ENCODE peak calls at places on chromosomes 4 and X, in eight cellular contexts. One of them, this sample, is unnamed.

GRCh38 chrX:13669246-13669689 is 16.3 kb downstream of the TCEANC start:
- DNase-seq in activated CD4-positive, alpha-beta T cell treated with anti-CD3 and anti-CD28 coated beads for 24 hours: peak; percentile 31
- DNase-seq in stromal cell of bone marrow: peak; percentile 89
- DNase-seq in stimulated activated CD8-positive, alpha-beta memory T cell treated with anti-CD3 and anti-CD28 coated beads, Interleukin-15, amount 100 ng/mL, for 4 hours: peak; percentile 23
- DNase-seq in NCI-H1092: no peak
- DNase-seq in stomach: peak; percentile 84
- DNase-seq in skeletal muscle cell: peak; percentile 93
- DNase-seq in stimulated activated CD4-positive, alpha-beta T cell treated with anti-CD3 and anti-CD28 coated beads, Interleukin-4, amount 100 ng/mL, for 1 hour: peak; percentile 53
- DNase-seq in this sample: peak; percentile 44

GRCh38 chr4:81426770-81427604 is 44.7 kb downstream of the RASGEF1B start:
- DNase-seq in skeletal muscle cell: no peak
- DNase-seq in stimulated activated CD4-positive, alpha-beta T cell treated with anti-CD3 and anti-CD28 coated beads, Interleukin-4, amount 100 ng/mL, for 1 hour: no peak
- DNase-seq in NCI-H1092: no peak
- DNase-seq in activated CD4-positive, alpha-beta T cell treated with anti-CD3 and anti-CD28 coated beads for 24 hours: no peak
- DNase-seq in stromal cell of bone marrow: no peak
- DNase-seq in stimulated activated CD8-positive, alpha-beta memory T cell treated with anti-CD3 and anti-CD28 coated beads, Interleukin-15, amount 100 ng/mL, for 4 hours: no peak
- DNase-seq in stomach: no peak
- DNase-seq in this sample: no peak

GRCh38 chr4:106048250-106048931 is 153.1 kb downstream of the NPNT start:
- DNase-seq in skeletal muscle cell: no peak
- DNase-seq in stomach: no peak
- DNase-seq in activated CD4-positive, alpha-beta T cell treated with anti-CD3 and anti-CD28 coated beads for 24 hours: no peak
- DNase-seq in stimulated activated CD8-positive, alpha-beta memory T cell treated with anti-CD3 and anti-CD28 coated beads, Interleukin-15, amount 100 ng/mL, for 4 hours: no peak
- DNase-seq in NCI-H1092: no peak
- DNase-seq in stimulated activated CD4-positive, alpha-beta T cell treated with anti-CD3 and anti-CD28 coated beads, Interleukin-4, amount 100 ng/mL, for 1 hour: no peak
- DNase-seq in stromal cell of bone marrow: peak; percentile 68
- DNase-seq in this sample: no peak

GRCh38 chrX:40864972-40865371 is 129.6 kb upstream of the MED14 start:
- DNase-seq in activated CD4-positive, alpha-beta T cell treated with anti-CD3 and anti-CD28 coated beads for 24 hours: no peak
- DNase-seq in stomach: no peak
- DNase-seq in stromal cell of bone marrow: peak; percentile 46
- DNase-seq in stimulated activated CD4-positive, alpha-beta T cell treated with anti-CD3 and anti-CD28 coated beads, Interleukin-4, amount 100 ng/mL, for 1 hour: no peak
- DNase-seq in stimulated activated CD8-positive, alpha-beta memory T cell treated with anti-CD3 and anti-CD28 coated beads, Interleukin-15, amount 100 ng/mL, for 4 hours: no peak
- DNase-seq in skeletal muscle cell: no peak
- DNase-seq in NCI-H1092: no peak
- DNase-seq in this sample: peak; percentile 28

GRCh38 chr4:145012841-145013240 is 85.2 kb downstream of the ANAPC10 start:
- DNase-seq in NCI-H1092: no peak
- DNase-seq in activated CD4-positive, alpha-beta T cell treated with anti-CD3 and anti-CD28 coated beads for 24 hours: no peak
- DNase-seq in stimulated activated CD4-positive, alpha-beta T cell treated with anti-CD3 and anti-CD28 coated beads, Interleukin-4, amount 100 ng/mL, for 1 hour: no peak
- DNase-seq in stomach: no peak
- DNase-seq in skeletal muscle cell: peak; percentile 25
- DNase-seq in stromal cell of bone marrow: peak; percentile 19
- DNase-seq in stimulated activated CD8-positive, alpha-beta memory T cell treated with anti-CD3 and anti-CD28 coated beads, Interleukin-15, amount 100 ng/mL, for 4 hours: no peak
- DNase-seq in this sample: no peak

GRCh38 chr4:11545651-11546050 is 117.0 kb upstream of the HS3ST1 start:
- DNase-seq in NCI-H1092: no peak
- DNase-seq in stimulated activated CD4-positive, alpha-beta T cell treated with anti-CD3 and anti-CD28 coated beads, Interleukin-4, amount 100 ng/mL, for 1 hour: no peak
- DNase-seq in stromal cell of bone marrow: no peak
- DNase-seq in activated CD4-positive, alpha-beta T cell treated with anti-CD3 and anti-CD28 coated beads for 24 hours: no peak
- DNase-seq in stomach: no peak
- DNase-seq in stimulated activated CD8-positive, alpha-beta memory T cell treated with anti-CD3 and anti-CD28 coated beads, Interleukin-15, amount 100 ng/mL, for 4 hours: no peak
- DNase-seq in skeletal muscle cell: no peak
- DNase-seq in this sample: no peak

GRCh38 chrX:109959356-109959871 is 43.5 kb upstream of the TMEM164 start:
- DNase-seq in stimulated activated CD8-positive, alpha-beta memory T cell treated with anti-CD3 and anti-CD28 coated beads, Interleukin-15, amount 100 ng/mL, for 4 hours: no peak
- DNase-seq in stimulated activated CD4-positive, alpha-beta T cell treated with anti-CD3 and anti-CD28 coated beads, Interleukin-4, amount 100 ng/mL, for 1 hour: no peak
- DNase-seq in stromal cell of bone marrow: no peak
- DNase-seq in stomach: no peak
- DNase-seq in skeletal muscle cell: no peak
- DNase-seq in NCI-H1092: no peak
- DNase-seq in activated CD4-positive, alpha-beta T cell treated with anti-CD3 and anti-CD28 coated beads for 24 hours: no peak
- DNase-seq in this sample: no peak

GRCh38 chrX:104351173-104351769 is 96.5 kb upstream of the ESX1 start:
- DNase-seq in stimulated activated CD4-positive, alpha-beta T cell treated with anti-CD3 and anti-CD28 coated beads, Interleukin-4, amount 100 ng/mL, for 1 hour: no peak
- DNase-seq in stromal cell of bone marrow: peak; percentile 79
- DNase-seq in skeletal muscle cell: peak; percentile 62
- DNase-seq in NCI-H1092: no peak
- DNase-seq in stimulated activated CD8-positive, alpha-beta memory T cell treated with anti-CD3 and anti-CD28 coated beads, Interleukin-15, amount 100 ng/mL, for 4 hours: no peak
- DNase-seq in activated CD4-positive, alpha-beta T cell treated with anti-CD3 and anti-CD28 coated beads for 24 hours: no peak
- DNase-seq in stomach: no peak
- DNase-seq in this sample: peak; percentile 4

GRCh38 chrX:13381514-13381913 is 61.7 kb upstream of the ATXN3L start:
- DNase-seq in stromal cell of bone marrow: no peak
- DNase-seq in stimulated activated CD8-positive, alpha-beta memory T cell treated with anti-CD3 and anti-CD28 coated beads, Interleukin-15, amount 100 ng/mL, for 4 hours: no peak
- DNase-seq in NCI-H1092: no peak
- DNase-seq in stomach: no peak
- DNase-seq in stimulated activated CD4-positive, alpha-beta T cell treated with anti-CD3 and anti-CD28 coated beads, Interleukin-4, amount 100 ng/mL, for 1 hour: no peak
- DNase-seq in activated CD4-positive, alpha-beta T cell treated with anti-CD3 and anti-CD28 coated beads for 24 hours: no peak
- DNase-seq in skeletal muscle cell: no peak
- DNase-seq in this sample: no peak

GRCh38 chr4:55116450-55116849 is 8.9 kb downstream of the KDR start:
- DNase-seq in stomach: no peak
- DNase-seq in activated CD4-positive, alpha-beta T cell treated with anti-CD3 and anti-CD28 coated beads for 24 hours: no peak
- DNase-seq in stimulated activated CD8-positive, alpha-beta memory T cell treated with anti-CD3 and anti-CD28 coated beads, Interleukin-15, amount 100 ng/mL, for 4 hours: no peak
- DNase-seq in stromal cell of bone marrow: peak; percentile 23
- DNase-seq in NCI-H1092: no peak
- DNase-seq in skeletal muscle cell: no peak
- DNase-seq in stimulated activated CD4-positive, alpha-beta T cell treated with anti-CD3 and anti-CD28 coated beads, Interleukin-4, amount 100 ng/mL, for 1 hour: no peak
- DNase-seq in this sample: no peak

GRCh38 chr4:122715221-122715620 is 17.3 kb upstream of the BBS12 start:
- DNase-seq in skeletal muscle cell: no peak
- DNase-seq in stomach: no peak
- DNase-seq in stromal cell of bone marrow: no peak
- DNase-seq in activated CD4-positive, alpha-beta T cell treated with anti-CD3 and anti-CD28 coated beads for 24 hours: no peak
- DNase-seq in stimulated activated CD8-positive, alpha-beta memory T cell treated with anti-CD3 and anti-CD28 coated beads, Interleukin-15, amount 100 ng/mL, for 4 hours: no peak
- DNase-seq in NCI-H1092: no peak
- DNase-seq in stimulated activated CD4-positive, alpha-beta T cell treated with anti-CD3 and anti-CD28 coated beads, Interleukin-4, amount 100 ng/mL, for 1 hour: no peak
- DNase-seq in this sample: no peak

GRCh38 chr4:10295326-10295725 is 161.9 kb downstream of the ZNF518B start:
- DNase-seq in NCI-H1092: no peak
- DNase-seq in stomach: no peak
- DNase-seq in stromal cell of bone marrow: no peak
- DNase-seq in skeletal muscle cell: no peak
- DNase-seq in activated CD4-positive, alpha-beta T cell treated with anti-CD3 and anti-CD28 coated beads for 24 hours: no peak
- DNase-seq in stimulated activated CD8-positive, alpha-beta memory T cell treated with anti-CD3 and anti-CD28 coated beads, Interleukin-15, amount 100 ng/mL, for 4 hours: no peak
- DNase-seq in stimulated activated CD4-positive, alpha-beta T cell treated with anti-CD3 and anti-CD28 coated beads, Interleukin-4, amount 100 ng/mL, for 1 hour: no peak
- DNase-seq in this sample: no peak

GRCh38 chr4:22515888-22516541 is at the start of gene ADGRA3:
- DNase-seq in stomach: peak; percentile 81
- DNase-seq in stimulated activated CD8-positive, alpha-beta memory T cell treated with anti-CD3 and anti-CD28 coated beads, Interleukin-15, amount 100 ng/mL, for 4 hours: no peak
- DNase-seq in skeletal muscle cell: no peak
- DNase-seq in stimulated activated CD4-positive, alpha-beta T cell treated with anti-CD3 and anti-CD28 coated beads, Interleukin-4, amount 100 ng/mL, for 1 hour: peak; percentile 60
- DNase-seq in activated CD4-positive, alpha-beta T cell treated with anti-CD3 and anti-CD28 coated beads for 24 hours: no peak
- DNase-seq in NCI-H1092: peak; percentile 60
- DNase-seq in stromal cell of bone marrow: peak; percentile 44
- DNase-seq in this sample: peak; percentile 39

GRCh38 chrX:13266641-13267420 is 53.0 kb downstream of the ATXN3L start:
- DNase-seq in NCI-H1092: no peak
- DNase-seq in activated CD4-positive, alpha-beta T cell treated with anti-CD3 and anti-CD28 coated beads for 24 hours: no peak
- DNase-seq in stomach: no peak
- DNase-seq in stromal cell of bone marrow: peak; percentile 46
- DNase-seq in stimulated activated CD8-positive, alpha-beta memory T cell treated with anti-CD3 and anti-CD28 coated beads, Interleukin-15, amount 100 ng/mL, for 4 hours: no peak
- DNase-seq in stimulated activated CD4-positive, alpha-beta T cell treated with anti-CD3 and anti-CD28 coated beads, Interleukin-4, amount 100 ng/mL, for 1 hour: peak; percentile 2
- DNase-seq in skeletal muscle cell: no peak
- DNase-seq in this sample: no peak

GRCh38 chr4:8368998-8369397 is 71.5 kb downstream of the ACOX3 start:
- DNase-seq in stromal cell of bone marrow: no peak
- DNase-seq in skeletal muscle cell: no peak
- DNase-seq in NCI-H1092: no peak
- DNase-seq in stimulated activated CD8-positive, alpha-beta memory T cell treated with anti-CD3 and anti-CD28 coated beads, Interleukin-15, amount 100 ng/mL, for 4 hours: no peak
- DNase-seq in stomach: no peak
- DNase-seq in activated CD4-positive, alpha-beta T cell treated with anti-CD3 and anti-CD28 coated beads for 24 hours: no peak
- DNase-seq in stimulated activated CD4-positive, alpha-beta T cell treated with anti-CD3 and anti-CD28 coated beads, Interleukin-4, amount 100 ng/mL, for 1 hour: no peak
- DNase-seq in this sample: no peak

GRCh38 chr4:81648576-81649272 is 177.0 kb upstream of the RASGEF1B start:
- DNase-seq in skeletal muscle cell: no peak
- DNase-seq in stromal cell of bone marrow: no peak
- DNase-seq in activated CD4-positive, alpha-beta T cell treated with anti-CD3 and anti-CD28 coated beads for 24 hours: peak; percentile 26
- DNase-seq in stimulated activated CD8-positive, alpha-beta memory T cell treated with anti-CD3 and anti-CD28 coated beads, Interleukin-15, amount 100 ng/mL, for 4 hours: peak; percentile 27
- DNase-seq in stimulated activated CD4-positive, alpha-beta T cell treated with anti-CD3 and anti-CD28 coated beads, Interleukin-4, amount 100 ng/mL, for 1 hour: peak; percentile 28
- DNase-seq in stomach: no peak
- DNase-seq in NCI-H1092: peak; percentile 30
- DNase-seq in this sample: no peak

GRCh38 chrX:37348237-37349130 is 680 bp upstream of the PRRG1 start:
- DNase-seq in stromal cell of bone marrow: no peak
- DNase-seq in activated CD4-positive, alpha-beta T cell treated with anti-CD3 and anti-CD28 coated beads for 24 hours: no peak
- DNase-seq in stimulated activated CD8-positive, alpha-beta memory T cell treated with anti-CD3 and anti-CD28 coated beads, Interleukin-15, amount 100 ng/mL, for 4 hours: no peak
- DNase-seq in skeletal muscle cell: no peak
- DNase-seq in stimulated activated CD4-positive, alpha-beta T cell treated with anti-CD3 and anti-CD28 coated beads, Interleukin-4, amount 100 ng/mL, for 1 hour: no peak
- DNase-seq in stomach: no peak
- DNase-seq in NCI-H1092: no peak
- DNase-seq in this sample: no peak

GRCh38 chrX:1178580-1179057 is 33.8 kb downstream of the CRLF2 start:
- DNase-seq in stimulated activated CD4-positive, alpha-beta T cell treated with anti-CD3 and anti-CD28 coated beads, Interleukin-4, amount 100 ng/mL, for 1 hour: no peak
- DNase-seq in stomach: no peak
- DNase-seq in stimulated activated CD8-positive, alpha-beta memory T cell treated with anti-CD3 and anti-CD28 coated beads, Interleukin-15, amount 100 ng/mL, for 4 hours: no peak
- DNase-seq in skeletal muscle cell: peak; percentile 42
- DNase-seq in NCI-H1092: no peak
- DNase-seq in stromal cell of bone marrow: no peak
- DNase-seq in activated CD4-positive, alpha-beta T cell treated with anti-CD3 and anti-CD28 coated beads for 24 hours: no peak
- DNase-seq in this sample: no peak

GRCh38 chrX:70479197-70479969 is 34.7 kb downstream of the DLG3 start:
- DNase-seq in stimulated activated CD8-positive, alpha-beta memory T cell treated with anti-CD3 and anti-CD28 coated beads, Interleukin-15, amount 100 ng/mL, for 4 hours: no peak
- DNase-seq in stromal cell of bone marrow: peak; percentile 64
- DNase-seq in stomach: no peak
- DNase-seq in stimulated activated CD4-positive, alpha-beta T cell treated with anti-CD3 and anti-CD28 coated beads, Interleukin-4, amount 100 ng/mL, for 1 hour: no peak
- DNase-seq in skeletal muscle cell: peak; percentile 33
- DNase-seq in NCI-H1092: no peak
- DNase-seq in activated CD4-positive, alpha-beta T cell treated with anti-CD3 and anti-CD28 coated beads for 24 hours: no peak
- DNase-seq in this sample: peak; percentile 16